ENCODE peak calls at places on chromosomes 6 and 20, in eight cellular contexts. C, B, T, D, K, A, X and V are unnamed samples.

GRCh38 chr6:20652276-20652675 is 118.0 kb downstream of the CDKAL1 start:
- DNase-seq in T (no peak), A (no peak), B (peak), C (no peak), K (no peak), X (no peak), D (no peak), V (no peak)

GRCh38 chr6:135202821-135203220 is 21.7 kb downstream of the MYB start:
- DNase-seq in C (no peak), A (no peak), D (no peak), X (no peak), T (no peak), B (no peak), K (no peak), V (no peak)

GRCh38 chr20:64083380-64084208 is 604 bp downstream of the LKAAEAR1 start:
- DNase-seq in A (peak), K (peak), D (peak), B (peak), C (peak), T (no peak), X (peak), V (peak)

GRCh38 chr20:9467995-9468394 is 46.4 kb upstream of the LAMP5 start:
- DNase-seq in B (no peak), A (no peak), K (no peak), D (no peak), X (peak), T (no peak), C (no peak), V (no peak)

GRCh38 chr6:116010400-116011095 is 50.1 kb downstream of the FRK start:
- DNase-seq in B (peak), X (peak), C (peak), K (peak), T (no peak), D (peak), A (peak), V (peak)

GRCh38 chr6:17042422-17043147 is 59.3 kb upstream of the STMND1 start:
- DNase-seq in X (peak), D (no peak), K (no peak), T (no peak), C (no peak), B (peak), A (peak), V (no peak)

GRCh38 chr20:24676978-24677370 is 207.5 kb downstream of the SYNDIG1 start:
- DNase-seq in K (no peak), B (no peak), X (no peak), D (no peak), C (no peak), A (no peak), T (no peak), V (peak)

GRCh38 chr6:129264480-129265045 is 381.6 kb downstream of the LAMA2 start:
- DNase-seq in K (no peak), X (no peak), T (no peak), C (no peak), A (no peak), D (no peak), B (no peak), V (no peak)

GRCh38 chr20:23222531-23223200 is 127.9 kb upstream of the NXT1 start:
- DNase-seq in C (no peak), D (no peak), K (no peak), X (no peak), T (no peak), B (no peak), A (no peak), V (no peak)

GRCh38 chr6:36285187-36285612 is 15.3 kb downstream of the PNPLA1 start:
- DNase-seq in X (no peak), D (no peak), C (no peak), K (no peak), B (no peak), A (peak), T (no peak), V (no peak)

GRCh38 chr6:159595173-159595572 is 97.9 kb downstream of the SOD2 start:
- DNase-seq in X (peak), K (no peak), T (no peak), D (no peak), C (no peak), A (no peak), B (peak), V (no peak)

GRCh38 chr6:157982580-157983438 is 1.1 kb downstream of the SYNJ2 start:
- DNase-seq in T (no peak), A (peak), B (peak), C (no peak), X (peak), D (peak), K (peak), V (peak)

GRCh38 chr6:140253096-140253495 is 878.6 kb upstream of the CITED2 start:
- DNase-seq in D (no peak), B (no peak), T (no peak), K (no peak), X (no peak), C (no peak), A (no peak), V (no peak)

GRCh38 chr6:148359228-148359627 is 16.6 kb downstream of the SASH1 start:
- DNase-seq in A (no peak), T (no peak), K (no peak), X (no peak), B (no peak), D (no peak), C (no peak), V (no peak)

GRCh38 chr20:20706285-20706684 is 6.2 kb downstream of the RALGAPA2 start:
- DNase-seq in T (no peak), K (no peak), C (no peak), B (no peak), A (no peak), D (no peak), X (no peak), V (no peak)

GRCh38 chr6:29926795-29927427 is 15.4 kb upstream of the HLA-A start:
- DNase-seq in C (peak), T (peak), X (peak), B (peak), D (peak), A (peak), K (no peak), V (peak)

GRCh38 chr6:146871613-146872465 is 273.1 kb downstream of the ADGB start:
- DNase-seq in K (no peak), T (no peak), X (no peak), B (no peak), A (no peak), D (no peak), C (no peak), V (no peak)

GRCh38 chr20:41142914-41143313 is 5.6 kb downstream of the PLCG1 start:
- DNase-seq in T (no peak), X (no peak), K (peak), D (no peak), C (no peak), A (no peak), B (no peak), V (no peak)

GRCh38 chr20:51481311-51481997 is 61.1 kb downstream of the NFATC2 start:
- DNase-seq in T (no peak), C (no peak), B (no peak), K (peak), D (no peak), X (no peak), A (no peak), V (no peak)

GRCh38 chr6:100001915-100002388 is 7.9 kb upstream of the MCHR2 start:
- DNase-seq in T (no peak), X (peak), K (no peak), B (peak), D (peak), C (no peak), A (peak), V (no peak)

GRCh38 chr20:35788796-35789195 is 17.0 kb downstream of the PHF20 start:
- DNase-seq in K (no peak), B (no peak), A (no peak), X (no peak), C (no peak), T (no peak), D (no peak), V (no peak)

GRCh38 chr6:31730631-31731086 is 1.6 kb upstream of the DDAH2 start:
- DNase-seq in A (no peak), T (no peak), C (no peak), X (no peak), D (no peak), K (no peak), B (no peak), V (no peak)

GRCh38 chr20:53872561-53873248 is 197.7 kb downstream of the BCAS1 start:
- DNase-seq in K (peak), T (no peak), X (no peak), D (no peak), C (no peak), B (no peak), A (no peak), V (no peak)

GRCh38 chr6:137883400-137883888 is 16.4 kb downstream of the TNFAIP3 start:
- DNase-seq in T (no peak), D (no peak), C (no peak), A (no peak), B (peak), K (no peak), X (no peak), V (no peak)

GRCh38 chr6:152290693-152291092 is 346.5 kb downstream of the SYNE1 start:
- DNase-seq in D (no peak), B (no peak), C (no peak), X (no peak), T (no peak), A (no peak), K (no peak), V (no peak)

GRCh38 chr6:127366281-127367022 is 23.0 kb upstream of the ECHDC1 start:
- DNase-seq in T (no peak), K (no peak), X (peak), D (no peak), C (no peak), B (peak), A (no peak), V (no peak)
- TF ChIP-seq POLR2A in T (no peak), K (no peak), X (no peak), D (no peak), C (no peak), B (no peak), A (no peak), V (no peak)

GRCh38 chr6:37799263-37799644 is 20.3 kb upstream of the ZFAND3 start:
- DNase-seq in A (no peak), T (no peak), K (no peak), C (no peak), D (no peak), X (no peak), B (no peak), V (no peak)
- TF ChIP-seq POLR2A in A (no peak), T (no peak), K (no peak), C (no peak), D (no peak), X (no peak), B (no peak), V (no peak)

GRCh38 chr20:17750722-17751045 is 50.9 kb downstream of the BANF2 start:
- DNase-seq in K (no peak), B (no peak), X (no peak), A (no peak), C (no peak), D (no peak), T (no peak), V (no peak)

GRCh38 chr20:17749979-17750721 is 50.4 kb downstream of the BANF2 start:
- DNase-seq in T (no peak), C (peak), D (peak), A (no peak), K (no peak), B (peak), X (no peak), V (no peak)

GRCh38 chr20:17748279-17748678 is 48.5 kb downstream of the BANF2 start:
- DNase-seq in K (no peak), A (no peak), D (no peak), C (no peak), X (no peak), T (no peak), B (no peak), V (no peak)

GRCh38 chr20:17749628-17749978 is 49.8 kb downstream of the BANF2 start:
- DNase-seq in K (no peak), B (no peak), D (no peak), T (no peak), A (no peak), X (no peak), C (no peak), V (no peak)

DNA sequence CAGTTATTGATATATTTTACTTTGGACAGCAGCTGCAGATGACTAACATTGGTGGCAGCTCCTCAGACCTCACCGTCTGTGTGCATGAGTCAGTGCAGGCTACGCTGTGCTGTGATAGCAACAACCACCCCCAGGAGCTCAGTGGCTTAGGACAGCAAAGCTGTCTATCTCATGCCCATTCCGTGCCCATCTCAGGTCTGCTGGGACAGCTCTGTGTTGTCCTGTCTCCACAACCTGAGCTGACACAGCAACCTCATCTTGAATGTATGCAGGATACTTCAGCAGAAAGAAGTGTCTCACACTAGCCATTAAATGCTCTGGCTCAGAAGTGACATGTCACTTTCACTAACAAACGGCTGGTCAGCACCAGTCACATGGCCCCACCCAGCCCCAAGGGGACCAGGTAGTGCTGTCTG is 47.7 kb downstream of the BANF2 start:
- DNase-seq in K (no peak), B (peak), A (no peak), C (no peak), T (no peak), X (peak), D (no peak), V (no peak)
- TF ChIP-seq POLR2A in K (no peak), B (no peak), A (no peak), C (no peak), T (no peak), X (no peak), D (no peak), V (no peak)

GRCh38 chr6:163941471-163941980 is 527.0 kb downstream of the QKI start:
- DNase-seq in B (no peak), T (no peak), D (no peak), A (peak), X (no peak), K (no peak), C (peak), V (no peak)
- TF ChIP-seq POLR2A in B (no peak), T (no peak), D (no peak), A (no peak), X (no peak), K (no peak), C (no peak), V (no peak)

GRCh38 chr20:32797160-32797468 is 22.6 kb upstream of the MAPRE1 start:
- DNase-seq in T (no peak), A (no peak), C (no peak), X (no peak), B (no peak), D (no peak), K (no peak), V (no peak)

GRCh38 chr20:32793059-32793458 is 26.7 kb upstream of the MAPRE1 start:
- DNase-seq in C (no peak), T (no peak), A (no peak), K (no peak), B (peak), X (no peak), D (no peak), V (no peak)

GRCh38 chr20:32796383-32797159 is 23.2 kb upstream of the MAPRE1 start:
- DNase-seq in B (no peak), X (no peak), D (no peak), A (no peak), C (no peak), T (no peak), K (no peak), V (no peak)

GRCh38 chr20:32804022-32804715 is 15.6 kb upstream of the MAPRE1 start:
- DNase-seq in K (no peak), B (no peak), D (no peak), X (no peak), A (no peak), C (no peak), T (no peak), V (no peak)

DNA sequence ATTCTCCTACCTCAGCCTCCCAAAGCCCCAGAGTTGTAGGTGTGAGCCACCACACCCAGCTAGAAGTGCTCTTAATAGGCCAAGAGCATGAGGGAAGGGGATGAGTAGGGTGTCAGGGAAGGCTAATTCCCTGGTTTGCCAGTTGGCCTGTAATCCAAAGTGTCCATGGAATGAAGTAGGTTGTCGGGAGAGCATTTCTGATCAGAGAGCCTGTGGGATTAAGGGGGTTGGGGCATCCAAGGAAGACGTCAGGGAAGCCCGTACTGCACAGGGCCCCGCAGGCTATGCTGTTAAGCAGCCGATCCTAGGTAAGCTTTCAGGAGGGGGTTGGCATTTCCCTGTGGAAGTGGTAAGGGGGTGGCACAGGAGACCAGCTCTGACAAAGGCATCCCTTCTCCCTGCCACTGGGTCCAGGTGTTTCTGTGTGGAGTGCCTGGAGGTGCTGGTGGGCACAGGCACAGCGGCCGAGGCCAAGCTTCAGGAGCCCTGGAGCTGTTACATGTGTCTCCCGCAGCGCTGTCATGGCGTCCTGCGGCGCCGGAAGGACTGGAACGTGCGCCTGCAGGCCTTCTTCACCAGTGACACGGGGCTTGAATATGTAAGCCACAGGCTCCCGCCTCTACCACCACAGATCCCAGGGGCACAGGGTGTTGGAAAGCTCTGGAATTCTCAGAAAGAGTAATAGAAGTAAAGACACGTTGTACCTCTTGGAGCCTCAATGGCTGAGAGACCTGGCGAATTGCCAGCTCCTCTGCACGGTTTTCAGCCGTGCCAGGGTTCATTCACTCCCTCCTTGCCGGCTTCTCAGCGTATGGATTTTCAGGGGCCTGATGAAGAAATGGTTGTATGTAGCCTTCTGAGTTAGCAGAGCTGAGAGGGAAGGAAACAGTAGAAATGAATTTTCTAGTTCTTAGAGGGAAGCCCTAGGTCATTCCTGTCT is 21.4 kb upstream of the MAPRE1 start:
- DNase-seq in K (no peak), A (no peak), D (no peak), X (no peak), T (no peak), B (no peak), C (no peak), V (no peak)
- TF ChIP-seq POLR2A in K (no peak), A (no peak), D (no peak), X (no peak), T (no peak), B (no peak), C (no peak), V (no peak)

GRCh38 chr6:149864578-149865535 is 698 bp upstream of the LRP11 start:
- DNase-seq in K (peak), A (peak), C (no peak), B (peak), T (no peak), X (peak), D (peak), V (no peak)

GRCh38 chr6:149861603-149862423 is 2.3 kb downstream of the LRP11 start:
- DNase-seq in X (no peak), K (no peak), D (no peak), B (peak), T (no peak), C (no peak), A (no peak), V (no peak)

GRCh38 chr6:149862901-149863595 is 1.1 kb downstream of the LRP11 start:
- DNase-seq in T (no peak), D (peak), C (peak), A (peak), B (peak), X (peak), K (peak), V (peak)

GRCh38 chr6:149863596-149863845 is 638 bp downstream of the LRP11 start:
- DNase-seq in X (no peak), A (no peak), D (no peak), C (no peak), T (no peak), B (no peak), K (no peak), V (no peak)

DNA sequence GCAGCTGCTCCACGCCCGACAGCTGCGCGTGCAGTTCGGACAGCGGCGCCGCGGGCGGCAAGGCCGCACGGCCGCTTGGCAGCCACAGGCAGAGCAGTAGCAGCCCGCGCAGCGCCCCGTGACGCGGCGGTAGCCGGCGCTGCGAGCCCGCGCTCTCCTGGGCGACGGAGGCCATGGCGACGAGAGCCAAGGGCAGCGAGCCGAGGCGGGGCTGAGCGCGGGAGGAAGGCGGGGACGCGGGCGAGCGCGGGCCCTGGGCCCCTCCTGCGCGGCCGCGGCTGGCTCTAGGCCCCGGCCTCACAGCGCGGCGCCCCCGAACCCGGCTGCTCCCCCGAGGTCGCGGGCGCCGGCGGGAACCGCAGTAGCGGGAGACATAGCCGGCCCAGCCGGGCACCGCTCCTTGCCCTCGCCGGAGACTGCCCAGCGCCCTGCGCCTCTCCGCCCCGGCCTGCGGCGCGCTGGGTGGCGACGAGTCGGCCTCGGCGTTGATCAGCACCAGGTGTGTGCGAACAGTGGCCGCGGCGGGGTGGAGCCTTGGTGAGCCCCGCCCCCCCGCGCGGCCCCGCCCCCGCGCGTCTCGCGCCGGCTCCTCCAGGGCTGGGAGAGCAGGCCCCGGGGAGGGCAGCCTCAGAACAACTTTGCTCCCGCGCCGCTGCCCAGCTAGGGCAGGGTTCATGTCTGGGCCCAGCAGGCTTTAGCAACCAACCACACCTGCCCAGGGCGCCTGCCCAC is at the start of gene LRP11:
- DNase-seq in X (peak), C (peak), A (peak), D (peak), K (peak), T (peak), B (peak), V (peak)
- TF ChIP-seq POLR2A in X (peak), C (no peak), A (no peak), D (peak), K (peak), T (no peak), B (peak), V (peak)

DNA sequence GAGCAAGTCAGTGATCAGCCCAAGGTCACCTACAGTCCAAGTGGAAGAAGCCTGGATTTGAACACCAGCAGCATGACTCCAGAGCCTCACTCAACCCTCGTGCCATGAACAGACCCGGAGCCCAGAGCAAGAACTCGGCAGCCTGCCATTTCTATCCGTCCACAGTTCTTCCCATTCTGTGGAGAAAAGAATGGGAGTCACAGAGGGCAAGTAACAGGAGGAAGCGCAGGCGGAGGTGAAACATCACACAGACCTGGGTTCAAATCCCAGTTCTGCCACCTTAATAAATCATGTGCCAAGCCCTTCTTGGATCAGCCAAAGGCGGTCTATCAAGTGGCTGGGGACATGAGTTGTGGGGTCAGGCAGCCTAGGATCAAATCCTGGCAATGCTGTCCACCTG is 4.3 kb downstream of the PREX1 start:
- DNase-seq in X (no peak), T (no peak), C (no peak), B (peak), K (no peak), D (no peak), A (no peak), V (no peak)
- TF ChIP-seq POLR2A in X (no peak), T (no peak), C (no peak), B (no peak), K (no peak), D (no peak), A (no peak), V (no peak)